ENCODE peak calls at places on chromosomes 3 and 15, in four cellular contexts. One of them, this sample, is unnamed.

GRCh38 chr3:134407247-134407640 is 33.0 kb upstream of the AMOTL2 start:
- DNase-seq in Panc1: no peak
- DNase-seq in stimulated activated CD8-positive, alpha-beta memory T cell treated with anti-CD3 and anti-CD28 coated beads, Interleukin-12 subunit alpha, Interleukin-12 subunit beta, amount 100 ng/mL, for 4 hours: no peak
- DNase-seq in activated effector memory CD4-positive, alpha-beta T cell treated with Interleukin-2 at 50 U/mL for 16 hours: no peak
- DNase-seq in this sample: no peak

GRCh38 chr3:163043074-163043473 is 1546.5 kb downstream of the OTOL1 start:
- DNase-seq in activated effector memory CD4-positive, alpha-beta T cell treated with Interleukin-2 at 50 U/mL for 16 hours: no peak
- DNase-seq in Panc1: no peak
- DNase-seq in stimulated activated CD8-positive, alpha-beta memory T cell treated with anti-CD3 and anti-CD28 coated beads, Interleukin-12 subunit alpha, Interleukin-12 subunit beta, amount 100 ng/mL, for 4 hours: no peak
- DNase-seq in this sample: no peak

GRCh38 chr3:43676440-43676839 is 14.3 kb upstream of the ABHD5 start:
- DNase-seq in activated effector memory CD4-positive, alpha-beta T cell treated with Interleukin-2 at 50 U/mL for 16 hours: no peak
- DNase-seq in stimulated activated CD8-positive, alpha-beta memory T cell treated with anti-CD3 and anti-CD28 coated beads, Interleukin-12 subunit alpha, Interleukin-12 subunit beta, amount 100 ng/mL, for 4 hours: no peak
- DNase-seq in Panc1: no peak
- DNase-seq in this sample: no peak

GRCh38 chr3:8712045-8712870 is 21.3 kb upstream of the CAV3 start:
- DNase-seq in stimulated activated CD8-positive, alpha-beta memory T cell treated with anti-CD3 and anti-CD28 coated beads, Interleukin-12 subunit alpha, Interleukin-12 subunit beta, amount 100 ng/mL, for 4 hours: no peak
- DNase-seq in Panc1: no peak
- DNase-seq in activated effector memory CD4-positive, alpha-beta T cell treated with Interleukin-2 at 50 U/mL for 16 hours: no peak
- DNase-seq in this sample: no peak

GRCh38 chr15:67145710-67146109 is 80.3 kb downstream of the SMAD3 start:
- DNase-seq in activated effector memory CD4-positive, alpha-beta T cell treated with Interleukin-2 at 50 U/mL for 16 hours: no peak
- DNase-seq in Panc1: no peak
- DNase-seq in stimulated activated CD8-positive, alpha-beta memory T cell treated with anti-CD3 and anti-CD28 coated beads, Interleukin-12 subunit alpha, Interleukin-12 subunit beta, amount 100 ng/mL, for 4 hours: no peak
- DNase-seq in this sample: no peak

GRCh38 chr3:194688207-194688711 is 2.6 kb downstream of the FAM43A start:
- DNase-seq in Panc1: no peak
- DNase-seq in stimulated activated CD8-positive, alpha-beta memory T cell treated with anti-CD3 and anti-CD28 coated beads, Interleukin-12 subunit alpha, Interleukin-12 subunit beta, amount 100 ng/mL, for 4 hours: peak
- DNase-seq in activated effector memory CD4-positive, alpha-beta T cell treated with Interleukin-2 at 50 U/mL for 16 hours: no peak
- DNase-seq in this sample: no peak

GRCh38 chr3:57127849-57128566 is 37.1 kb downstream of the IL17RD start:
- DNase-seq in Panc1: no peak
- DNase-seq in stimulated activated CD8-positive, alpha-beta memory T cell treated with anti-CD3 and anti-CD28 coated beads, Interleukin-12 subunit alpha, Interleukin-12 subunit beta, amount 100 ng/mL, for 4 hours: no peak
- DNase-seq in activated effector memory CD4-positive, alpha-beta T cell treated with Interleukin-2 at 50 U/mL for 16 hours: no peak
- DNase-seq in this sample: no peak

GRCh38 chr15:77531191-77532000 is 101.3 kb downstream of the LINGO1 start:
- DNase-seq in stimulated activated CD8-positive, alpha-beta memory T cell treated with anti-CD3 and anti-CD28 coated beads, Interleukin-12 subunit alpha, Interleukin-12 subunit beta, amount 100 ng/mL, for 4 hours: no peak
- DNase-seq in Panc1: no peak
- DNase-seq in activated effector memory CD4-positive, alpha-beta T cell treated with Interleukin-2 at 50 U/mL for 16 hours: no peak
- DNase-seq in this sample: no peak

GRCh38 chr3:151753846-151754245 is 20.1 kb downstream of the AADACL2 start:
- DNase-seq in activated effector memory CD4-positive, alpha-beta T cell treated with Interleukin-2 at 50 U/mL for 16 hours: no peak
- DNase-seq in stimulated activated CD8-positive, alpha-beta memory T cell treated with anti-CD3 and anti-CD28 coated beads, Interleukin-12 subunit alpha, Interleukin-12 subunit beta, amount 100 ng/mL, for 4 hours: no peak
- DNase-seq in Panc1: no peak
- DNase-seq in this sample: no peak

GRCh38 chr3:100526613-100527346 is 34.4 kb downstream of the TMEM45A start:
- DNase-seq in Panc1: no peak
- DNase-seq in stimulated activated CD8-positive, alpha-beta memory T cell treated with anti-CD3 and anti-CD28 coated beads, Interleukin-12 subunit alpha, Interleukin-12 subunit beta, amount 100 ng/mL, for 4 hours: no peak
- DNase-seq in activated effector memory CD4-positive, alpha-beta T cell treated with Interleukin-2 at 50 U/mL for 16 hours: no peak
- DNase-seq in this sample: no peak

GRCh38 chr3:154040283-154040682 is 80.9 kb upstream of the ARHGEF26 start:
- DNase-seq in stimulated activated CD8-positive, alpha-beta memory T cell treated with anti-CD3 and anti-CD28 coated beads, Interleukin-12 subunit alpha, Interleukin-12 subunit beta, amount 100 ng/mL, for 4 hours: no peak
- DNase-seq in activated effector memory CD4-positive, alpha-beta T cell treated with Interleukin-2 at 50 U/mL for 16 hours: no peak
- DNase-seq in Panc1: no peak
- DNase-seq in this sample: peak

GRCh38 chr15:68424754-68425390 is 7.1 kb downstream of the ITGA11 start:
- DNase-seq in activated effector memory CD4-positive, alpha-beta T cell treated with Interleukin-2 at 50 U/mL for 16 hours: no peak
- DNase-seq in stimulated activated CD8-positive, alpha-beta memory T cell treated with anti-CD3 and anti-CD28 coated beads, Interleukin-12 subunit alpha, Interleukin-12 subunit beta, amount 100 ng/mL, for 4 hours: no peak
- DNase-seq in Panc1: no peak
- DNase-seq in this sample: no peak

GRCh38 chr3:45497963-45498362 is 96.6 kb upstream of the LIMD1 start:
- DNase-seq in stimulated activated CD8-positive, alpha-beta memory T cell treated with anti-CD3 and anti-CD28 coated beads, Interleukin-12 subunit alpha, Interleukin-12 subunit beta, amount 100 ng/mL, for 4 hours: no peak
- DNase-seq in activated effector memory CD4-positive, alpha-beta T cell treated with Interleukin-2 at 50 U/mL for 16 hours: no peak
- DNase-seq in Panc1: no peak
- DNase-seq in this sample: no peak

GRCh38 chr15:75024102-75024636 is 779 bp downstream of the PPCDC start:
- DNase-seq in stimulated activated CD8-positive, alpha-beta memory T cell treated with anti-CD3 and anti-CD28 coated beads, Interleukin-12 subunit alpha, Interleukin-12 subunit beta, amount 100 ng/mL, for 4 hours: no peak
- DNase-seq in Panc1: no peak
- DNase-seq in activated effector memory CD4-positive, alpha-beta T cell treated with Interleukin-2 at 50 U/mL for 16 hours: no peak
- DNase-seq in this sample: no peak

GRCh38 chr3:126394179-126394976 is at the start of gene CFAP100:
- DNase-seq in stimulated activated CD8-positive, alpha-beta memory T cell treated with anti-CD3 and anti-CD28 coated beads, Interleukin-12 subunit alpha, Interleukin-12 subunit beta, amount 100 ng/mL, for 4 hours: no peak
- DNase-seq in activated effector memory CD4-positive, alpha-beta T cell treated with Interleukin-2 at 50 U/mL for 16 hours: no peak
- DNase-seq in Panc1: no peak
- DNase-seq in this sample: no peak

GRCh38 chr3:43161684-43162512 is 56.0 kb upstream of the POMGNT2 start:
- DNase-seq in stimulated activated CD8-positive, alpha-beta memory T cell treated with anti-CD3 and anti-CD28 coated beads, Interleukin-12 subunit alpha, Interleukin-12 subunit beta, amount 100 ng/mL, for 4 hours: no peak
- DNase-seq in Panc1: no peak
- DNase-seq in activated effector memory CD4-positive, alpha-beta T cell treated with Interleukin-2 at 50 U/mL for 16 hours: no peak
- DNase-seq in this sample: peak

GRCh38 chr3:107662109-107662477 is 139.3 kb downstream of the BBX start:
- DNase-seq in stimulated activated CD8-positive, alpha-beta memory T cell treated with anti-CD3 and anti-CD28 coated beads, Interleukin-12 subunit alpha, Interleukin-12 subunit beta, amount 100 ng/mL, for 4 hours: no peak
- DNase-seq in activated effector memory CD4-positive, alpha-beta T cell treated with Interleukin-2 at 50 U/mL for 16 hours: no peak
- DNase-seq in Panc1: no peak
- DNase-seq in this sample: no peak